ENCODE peak calls at places on chromosomes 4 and X, in seven cellular contexts. F, R, K, U, O, N and S are unnamed samples.

GRCh38 chr4:40264995-40265909 is 68.4 kb downstream of the RHOH start:
- DNase-seq in F (peak), R (no peak), K (no peak), U (no peak), O (no peak), N (no peak), S (peak)

GRCh38 chr4:10417720-10418119 is 39.5 kb downstream of the ZNF518B start:
- DNase-seq in F (no peak), R (no peak), K (no peak), U (peak), O (no peak), N (no peak), S (no peak)

GRCh38 chrX:31271615-31272471 is 200.0 kb upstream of the FTHL17 start:
- DNase-seq in F (no peak), R (no peak), K (no peak), U (no peak), O (no peak), N (no peak), S (no peak)

GRCh38 chrX:14776901-14777300 is 96.0 kb downstream of the FANCB start:
- DNase-seq in F (no peak), R (no peak), K (no peak), U (no peak), O (no peak), N (no peak), S (no peak)

GRCh38 chrX:12814434-12814833 is 23.2 kb downstream of the PRPS2 start:
- DNase-seq in F (peak), R (peak), K (no peak), U (peak), O (peak), N (peak), S (peak)

GRCh38 chr4:110005461-110006056 is 92.9 kb downstream of the EGF start:
- DNase-seq in F (no peak), R (peak), K (peak), U (peak), O (peak), N (no peak), S (peak)

GRCh38 chr4:68732653-68733466 is 62.4 kb upstream of the UGT2B15 start:
- DNase-seq in F (no peak), R (peak), K (no peak), U (no peak), O (peak), N (no peak), S (no peak)

GRCh38 chr4:10619220-10619619 is 65.3 kb downstream of the CLNK start:
- DNase-seq in F (no peak), R (no peak), K (peak), U (no peak), O (no peak), N (no peak), S (no peak)

GRCh38 chr4:89894654-89895652 is at the start of gene MMRN1:
- DNase-seq in F (no peak), R (no peak), K (no peak), U (no peak), O (no peak), N (no peak), S (no peak)

GRCh38 chr4:140395668-140396067 is 22.2 kb downstream of the SCOC start:
- DNase-seq in F (no peak), R (no peak), K (no peak), U (no peak), O (no peak), N (no peak), S (no peak)

GRCh38 chrX:21975242-21975641 is 34.7 kb downstream of the SMS start:
- DNase-seq in F (no peak), R (no peak), K (no peak), U (no peak), O (no peak), N (no peak), S (no peak)

GRCh38 chr4:179595671-179596410 is 2153.6 kb upstream of the AGA start:
- DNase-seq in F (no peak), R (no peak), K (peak), U (no peak), O (no peak), N (no peak), S (peak)

GRCh38 chr4:144579411-144580020 is 66.4 kb upstream of the HHIP start:
- DNase-seq in F (no peak), R (no peak), K (no peak), U (no peak), O (no peak), N (no peak), S (no peak)

GRCh38 chr4:118751634-118752293 is 66.6 kb downstream of the METTL14 start:
- DNase-seq in F (no peak), R (no peak), K (no peak), U (no peak), O (no peak), N (no peak), S (no peak)

GRCh38 chr4:8320386-8320750 is 50.8 kb downstream of the HTRA3 start:
- DNase-seq in F (peak), R (peak), K (no peak), U (no peak), O (no peak), N (peak), S (peak)

GRCh38 chr4:13777341-13777740 is 149.8 kb upstream of the BOD1L1 start:
- DNase-seq in F (no peak), R (no peak), K (no peak), U (no peak), O (no peak), N (no peak), S (no peak)

GRCh38 chrX:72308209-72308565 is 2.5 kb upstream of the CITED1 start:
- DNase-seq in F (no peak), R (no peak), K (no peak), U (no peak), O (no peak), N (no peak), S (no peak)

GRCh38 chr4:162497564-162498167 is 333.9 kb upstream of the FSTL5 start:
- DNase-seq in F (no peak), R (peak), K (peak), U (peak), O (no peak), N (no peak), S (peak)

GRCh38 chr4:4323705-4324534 is 33.9 kb downstream of the ZBTB49 start:
- DNase-seq in F (no peak), R (no peak), K (no peak), U (no peak), O (no peak), N (no peak), S (peak)

GRCh38 chrX:136823175-136823574 is 42.4 kb upstream of the ARHGEF6 start:
- DNase-seq in F (no peak), R (no peak), K (no peak), U (no peak), O (no peak), N (no peak), S (no peak)

GRCh38 chrX:55039471-55039870 is 8.7 kb upstream of the ALAS2 start:
- DNase-seq in F (no peak), R (no peak), K (no peak), U (no peak), O (no peak), N (no peak), S (no peak)

GRCh38 chr4:138910914-138911336 is 104.7 kb upstream of the NOCT start:
- DNase-seq in F (peak), R (peak), K (no peak), U (peak), O (no peak), N (no peak), S (peak)

GRCh38 chrX:36898301-36898700 is 109.9 kb upstream of the FAM47C start:
- DNase-seq in F (no peak), R (peak), K (no peak), U (peak), O (no peak), N (no peak), S (no peak)

GRCh38 chr4:63296773-63297172 is 1112.5 kb downstream of the TECRL start:
- DNase-seq in F (peak), R (peak), K (no peak), U (no peak), O (no peak), N (no peak), S (no peak)

GRCh38 chr4:155962697-155963096 is 9.0 kb upstream of the CTSO start:
- DNase-seq in F (no peak), R (no peak), K (no peak), U (no peak), O (no peak), N (no peak), S (no peak)

GRCh38 chrX:16664059-16664458 is 14.1 kb downstream of the S100G start:
- DNase-seq in F (no peak), R (no peak), K (no peak), U (no peak), O (no peak), N (no peak), S (no peak)

GRCh38 chrX:10722804-10723364 is 102.5 kb upstream of the MID1 start:
- DNase-seq in F (peak), R (no peak), K (peak), U (peak), O (no peak), N (peak), S (peak)

GRCh38 chrX:49192722-49193328 is 6.7 kb upstream of the PRICKLE3 start:
- DNase-seq in F (peak), R (no peak), K (no peak), U (peak), O (no peak), N (no peak), S (peak)

GRCh38 chrX:153582896-153583295 is 16.0 kb downstream of the CCNQ start:
- DNase-seq in F (no peak), R (peak), K (no peak), U (no peak), O (peak), N (no peak), S (peak)
- TF ChIP-seq SP1 in F (no peak), R (no peak), K (no peak), U (no peak), O (no peak), N (no peak), S (no peak)

DNA sequence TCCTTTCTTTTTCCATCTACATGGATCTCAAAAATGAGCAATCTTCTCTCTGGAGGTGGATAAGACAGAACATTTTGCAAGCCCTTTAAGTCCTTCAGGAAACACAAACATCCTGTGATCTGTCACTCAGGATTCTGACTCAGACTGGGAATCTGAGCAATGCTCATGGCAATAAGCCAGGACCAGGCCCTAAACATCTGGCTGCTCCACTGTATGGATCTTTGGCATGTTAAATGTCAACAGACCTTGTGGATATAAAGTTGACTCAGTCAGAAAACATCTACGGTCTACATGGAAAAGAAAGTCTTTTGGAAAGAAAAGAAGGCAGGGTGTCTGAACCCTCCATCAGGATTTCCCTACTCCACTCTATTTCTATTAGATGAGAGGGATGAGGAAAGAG is 17.8 kb upstream of the CHIC2 start:
- DNase-seq in F (no peak), R (peak), K (peak), U (no peak), O (no peak), N (no peak), S (no peak)
- TF ChIP-seq SP1 in F (no peak), R (no peak), K (peak), U (no peak), O (no peak), N (no peak), S (no peak)

DNA sequence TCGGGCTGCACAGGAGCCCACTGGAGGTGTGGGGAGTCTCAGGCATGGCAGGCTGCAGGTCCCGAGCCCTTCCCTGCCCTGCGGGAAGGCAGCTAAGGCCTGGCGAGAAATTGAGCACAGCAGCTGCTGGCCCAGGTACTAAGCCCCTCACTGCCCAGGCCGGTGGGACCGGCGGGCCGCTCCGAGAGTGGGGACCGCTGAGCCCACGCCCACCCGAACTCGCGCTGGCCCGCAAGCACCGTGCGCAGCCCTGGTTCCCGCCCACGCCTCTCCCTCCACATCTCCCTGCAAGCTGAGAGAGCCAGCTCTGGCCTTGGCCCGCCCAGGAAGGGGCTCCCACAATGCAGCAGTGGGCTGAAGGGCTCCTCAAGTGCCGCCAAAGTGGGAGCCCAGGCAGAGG is 82.0 kb upstream of the NEIL3 start:
- DNase-seq in F (no peak), R (no peak), K (no peak), U (no peak), O (no peak), N (no peak), S (no peak)
- TF ChIP-seq SP1 in F (no peak), R (no peak), K (no peak), U (no peak), O (no peak), N (no peak), S (no peak)

GRCh38 chr4:106301393-106302084 is 14.5 kb downstream of the TBCK start:
- DNase-seq in F (no peak), R (no peak), K (no peak), U (no peak), O (no peak), N (no peak), S (no peak)

GRCh38 chr4:106299977-106300376 is 16.0 kb downstream of the TBCK start:
- DNase-seq in F (no peak), R (no peak), K (no peak), U (no peak), O (no peak), N (no peak), S (no peak)

GRCh38 chr4:106303548-106303947 is 12.5 kb downstream of the TBCK start:
- DNase-seq in F (no peak), R (no peak), K (no peak), U (no peak), O (no peak), N (no peak), S (no peak)

GRCh38 chr4:106294062-106294461 is 21.9 kb downstream of the TBCK start:
- DNase-seq in F (no peak), R (no peak), K (no peak), U (no peak), O (no peak), N (no peak), S (no peak)

DNA sequence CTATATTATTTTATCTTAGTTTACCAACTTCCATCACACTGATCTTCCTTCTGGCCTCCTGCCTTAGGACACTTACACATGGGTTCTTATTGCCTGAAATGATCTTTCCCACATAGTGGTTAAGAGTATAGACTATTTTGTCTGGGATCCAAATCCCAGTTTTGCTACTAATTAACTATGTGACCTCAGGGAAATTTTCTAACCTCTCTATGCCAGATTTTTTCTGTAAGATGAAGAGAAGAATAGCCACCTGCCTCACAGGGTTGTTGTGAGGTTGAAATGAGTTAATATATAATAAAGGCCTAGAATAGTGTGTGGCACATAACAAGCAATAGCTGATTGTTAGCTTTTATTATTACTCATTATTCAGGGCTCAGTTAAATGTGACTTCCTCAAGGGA is 18.4 kb downstream of the TBCK start:
- DNase-seq in F (no peak), R (no peak), K (no peak), U (no peak), O (no peak), N (no peak), S (no peak)
- TF ChIP-seq SP1 in F (no peak), R (no peak), K (no peak), U (no peak), O (no peak), N (no peak), S (no peak)